ENCODE peak calls at places on chromosomes 7 and 10, in five cellular contexts. N, B, A, J and R are unnamed samples.

GRCh38 chr7:138009350-138009653 is 7.4 kb upstream of the CREB3L2 start:
- DNase-seq in N (no peak), B (no peak), A (no peak), J (no peak), R (no peak)

GRCh38 chr7:70392870-70393269 is 739.1 kb upstream of the GALNT17 start:
- DNase-seq in N (no peak), B (no peak), A (no peak), J (no peak), R (no peak)

GRCh38 chr10:31136951-31137885 is 105.6 kb upstream of the ZNF438 start:
- DNase-seq in N (no peak), B (no peak), A (no peak), J (no peak), R (no peak)

GRCh38 chr10:117480097-117480496 is 62.4 kb upstream of the EMX2 start:
- DNase-seq in N (no peak), B (no peak), A (no peak), J (no peak), R (no peak)

GRCh38 chr7:129741743-129742213 is 130.3 kb downstream of the NRF1 start:
- DNase-seq in N (no peak), B (peak), A (no peak), J (no peak), R (peak)

GRCh38 chr10:101771380-101771779 is 4.5 kb downstream of the FGF8 start:
- DNase-seq in N (no peak), B (no peak), A (no peak), J (no peak), R (no peak)

GRCh38 chr10:131825960-131826650 is 74.7 kb upstream of the PPP2R2D start:
- DNase-seq in N (no peak), B (no peak), A (no peak), J (no peak), R (peak)

GRCh38 chr7:17233643-17234397 is 64.6 kb upstream of the AHR start:
- DNase-seq in N (no peak), B (no peak), A (peak), J (no peak), R (no peak)

GRCh38 chr10:128568491-128568890 is 442.3 kb upstream of the MKI67 start:
- DNase-seq in N (no peak), B (no peak), A (no peak), J (no peak), R (no peak)

GRCh38 chr7:156088115-156088514 is 275.9 kb upstream of the SHH start:
- DNase-seq in N (no peak), B (no peak), A (no peak), J (no peak), R (no peak)

GRCh38 chr7:102897211-102897621 is 15.6 kb upstream of the LRRC17 start:
- DNase-seq in N (no peak), B (no peak), A (no peak), J (no peak), R (no peak)

GRCh38 chr10:687583-688286 is 1.7 kb downstream of the DIP2C start:
- DNase-seq in N (no peak), B (no peak), A (no peak), J (no peak), R (no peak)

GRCh38 chr7:42745357-42746022 is 166.4 kb downstream of the C7orf25 start:
- DNase-seq in N (no peak), B (no peak), A (no peak), J (peak), R (no peak)

GRCh38 chr7:107980671-107981190 is 22.2 kb downstream of the LAMB1 start:
- DNase-seq in N (no peak), B (no peak), A (no peak), J (no peak), R (no peak)

GRCh38 chr10:125037145-125037544 is 95.2 kb downstream of the ZRANB1 start:
- DNase-seq in N (no peak), B (no peak), A (no peak), J (no peak), R (no peak)

GRCh38 chr7:121042195-121042594 is 53.7 kb downstream of the CPED1 start:
- DNase-seq in N (no peak), B (no peak), A (no peak), J (no peak), R (no peak)

GRCh38 chr7:48255046-48255445 is 83.8 kb downstream of the ABCA13 start:
- DNase-seq in N (no peak), B (no peak), A (no peak), J (no peak), R (no peak)

GRCh38 chr10:122116331-122116730 is 127.4 kb downstream of the TACC2 start:
- DNase-seq in N (peak), B (no peak), A (no peak), J (no peak), R (no peak)

GRCh38 chr10:43251664-43252165 is 15.2 kb downstream of the RASGEF1A start:
- DNase-seq in N (no peak), B (no peak), A (no peak), J (no peak), R (no peak)

GRCh38 chr7:42104231-42104630 is 132.8 kb downstream of the GLI3 start:
- DNase-seq in N (no peak), B (no peak), A (no peak), J (no peak), R (no peak)

GRCh38 chr10:117074621-117075020 is 63.4 kb downstream of the VAX1 start:
- DNase-seq in N (no peak), B (peak), A (no peak), J (no peak), R (no peak)

GRCh38 chr10:29915116-29915785 is 144.1 kb downstream of the JCAD start:
- DNase-seq in N (no peak), B (no peak), A (no peak), J (no peak), R (no peak)

GRCh38 chr7:70267381-70267780 is 669.1 kb downstream of the AUTS2 start:
- DNase-seq in N (no peak), B (no peak), A (no peak), J (no peak), R (peak)

GRCh38 chr10:75208177-75208576 is 2.4 kb upstream of the VDAC2 start:
- DNase-seq in N (no peak), B (no peak), A (no peak), J (no peak), R (no peak)

GRCh38 chr10:93495654-93496321 is 624 bp upstream of the CEP55 start:
- DNase-seq in N (no peak), B (peak), A (no peak), J (no peak), R (no peak)